ENCODE peak calls at places on chromosomes 4 and X, in five cellular contexts. S is MM.1S, X is HCT116, H is GM23248, Y is GM23338. I is an unnamed sample. For H3K36me3, the result is how much of the 10 kb centered on the place peaks cover.

GRCh38 chr4:107719927-107720722 is at the start of gene PAPSS1:
- DNase-seq in Y (peak), X (peak), S (peak), H (peak), I (peak)

GRCh38 chr4:148171596-148171995 is 270.6 kb downstream of the NR3C2 start:
- DNase-seq in S (no peak), H (no peak), Y (no peak), X (no peak), I (no peak)

GRCh38 chr4:76787898-76788297 is 110.0 kb downstream of the SOWAHB start:
- DNase-seq in Y (no peak), H (no peak), S (no peak), X (no peak), I (no peak)

GRCh38 chrX:9370888-9371287 is 94.0 kb upstream of the TBL1X start:
- DNase-seq in Y (no peak), X (no peak), H (peak), S (no peak), I (no peak)

GRCh38 chr4:785332-786073 is 40.4 kb downstream of the CPLX1 start:
- DNase-seq in X (no peak), Y (peak), H (peak), S (no peak), I (no peak)

GRCh38 chr4:87529187-87529586 is at the start of gene SPARCL1:
- DNase-seq in S (no peak), H (no peak), Y (peak), X (no peak), I (peak)

GRCh38 chr4:24794916-24795665 is at the start of gene SOD3:
- DNase-seq in H (peak), X (no peak), S (no peak), Y (peak), I (peak)

GRCh38 chr4:126264839-126265238 is 950.1 kb downstream of the FAT4 start:
- DNase-seq in X (no peak), Y (no peak), H (peak), S (no peak), I (no peak)

DNA sequence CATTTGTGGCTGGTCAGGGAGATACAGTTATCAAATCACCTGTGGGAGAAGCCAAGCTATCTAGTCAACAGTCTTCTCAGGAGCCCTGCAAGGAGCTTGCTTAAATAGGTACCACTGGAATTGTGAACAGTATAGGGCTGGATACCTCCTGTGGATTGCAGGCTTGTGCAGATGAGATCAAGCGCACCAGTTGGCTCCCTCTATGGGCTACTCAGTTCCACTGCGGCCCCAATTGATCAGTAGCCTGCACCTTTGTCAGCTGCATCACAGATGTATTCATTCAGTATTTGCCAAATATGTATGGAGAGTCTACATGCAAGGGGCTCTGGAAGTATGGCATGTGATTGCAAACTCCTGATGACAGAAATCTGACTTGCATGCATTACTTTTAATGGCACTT is 28.6 kb downstream of the TEX13A start:
- DNase-seq in H (peak), Y (peak), X (no peak), S (peak), I (peak)
- TF ChIP-seq EZH2phosphoT487 in H (no peak), Y (no peak), X (no peak), S (no peak), I (no peak)

DNA sequence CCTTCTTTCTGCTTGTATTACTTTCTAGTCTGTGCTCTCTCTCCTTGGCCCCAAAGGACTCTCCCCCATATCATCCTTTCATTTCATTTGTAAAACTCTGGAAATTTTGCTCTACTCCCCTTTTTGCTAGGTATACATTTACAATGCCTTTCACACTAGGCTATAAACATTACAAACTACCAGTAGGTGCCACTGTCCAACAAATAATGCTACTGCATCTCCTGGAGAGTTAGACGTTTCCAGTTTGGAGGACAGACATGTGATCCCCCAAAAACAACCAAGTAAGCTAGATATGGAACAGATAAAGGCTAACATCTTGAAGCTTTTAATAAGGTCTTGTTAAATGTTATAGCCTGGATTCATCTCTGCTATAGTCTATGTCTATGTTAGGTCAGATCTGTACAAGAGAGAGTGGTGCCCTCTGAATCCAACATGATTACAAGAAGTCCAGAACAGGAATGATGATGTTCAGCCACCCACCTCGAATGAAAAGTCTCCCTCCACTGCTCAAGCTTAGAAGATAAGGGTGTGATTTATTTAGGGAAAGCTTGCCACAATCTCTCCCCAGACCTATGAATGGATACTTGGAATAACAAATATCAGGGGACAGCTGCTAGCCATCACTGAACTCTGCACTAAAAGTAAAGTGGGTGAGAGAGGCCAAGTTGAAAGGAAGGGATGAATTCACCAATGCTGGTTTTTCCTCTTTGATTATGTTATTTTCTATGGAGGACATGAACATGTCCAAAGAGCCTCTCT is 14.3 kb downstream of the CBR4 start:
- DNase-seq in X (no peak), S (no peak), H (peak), Y (no peak), I (no peak)
- H3K36me3 ChIP-seq in X (under half), S (under half), H (under half), Y (under half), I (under half)

GRCh38 chr4:152036626-152037025 is 275.8 kb upstream of the GATB start:
- DNase-seq in S (no peak), Y (no peak), H (peak), X (no peak), I (no peak)

GRCh38 chr4:152041304-152041703 is 280.5 kb upstream of the GATB start:
- DNase-seq in H (no peak), Y (no peak), X (no peak), S (no peak), I (no peak)

GRCh38 chr4:152037435-152037834 is 276.6 kb upstream of the GATB start:
- DNase-seq in X (no peak), H (no peak), S (peak), Y (no peak), I (no peak)

GRCh38 chr4:152038238-152038637 is 277.4 kb upstream of the GATB start:
- DNase-seq in H (peak), X (no peak), Y (no peak), S (no peak), I (no peak)

GRCh38 chr4:152039085-152039484 is 278.3 kb upstream of the GATB start:
- DNase-seq in X (no peak), Y (no peak), S (no peak), H (no peak), I (no peak)
- TF ChIP-seq EZH2phosphoT487 in X (no peak), Y (no peak), S (no peak), H (no peak), I (no peak)

DNA sequence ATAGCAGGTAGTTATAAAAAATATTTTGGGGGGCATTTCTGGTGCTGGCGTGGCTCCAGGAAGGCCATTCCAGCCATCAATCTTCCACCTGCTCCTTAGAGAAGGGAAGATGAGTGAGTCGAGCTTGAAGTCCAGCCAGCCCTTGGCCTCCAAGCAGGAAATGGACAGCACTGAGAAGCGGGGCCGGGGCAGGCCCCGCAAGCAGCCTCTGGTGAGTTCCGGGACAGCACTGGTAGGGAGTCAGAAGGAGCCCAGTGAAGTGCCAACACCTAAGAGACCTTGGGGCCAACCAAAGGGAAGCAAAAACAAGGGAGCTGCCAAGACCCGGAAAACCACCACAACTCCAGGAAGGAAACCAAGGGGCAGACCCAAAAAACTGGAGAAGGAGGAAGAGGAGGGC is 29.2 kb upstream of the COX18 start:
- DNase-seq in H (no peak), X (no peak), Y (no peak), S (no peak), I (no peak)
- H3K36me3 ChIP-seq in H (half or more), X (under half), Y (half or more), S (under half), I (under half)

GRCh38 chr4:175035907-175036306 is 117.7 kb downstream of the ADAM29 start:
- DNase-seq in Y (no peak), X (no peak), S (no peak), H (no peak), I (no peak)
- TF ChIP-seq EZH2phosphoT487 in Y (no peak), X (no peak), S (no peak), H (no peak), I (no peak)

DNA sequence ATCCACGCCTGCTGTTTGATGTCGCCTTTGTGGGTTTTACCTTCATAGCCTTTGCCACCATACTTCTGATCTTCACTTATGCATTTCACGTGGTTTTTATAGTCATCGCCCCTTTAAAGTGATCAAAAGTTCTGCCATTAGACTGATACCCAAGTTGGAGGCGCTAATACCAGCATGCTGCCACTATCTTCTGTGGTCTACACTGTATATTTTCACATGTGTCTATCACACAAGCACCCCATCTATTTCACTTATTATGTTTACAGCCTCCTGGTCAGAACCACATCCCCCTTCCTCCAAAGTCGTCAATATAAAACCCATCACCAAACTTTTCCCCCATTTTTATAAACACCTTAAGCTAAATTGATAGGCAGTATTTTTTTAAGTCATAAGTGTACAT is 8.2 kb downstream of the LYAR start:
- DNase-seq in H (no peak), S (no peak), X (no peak), Y (no peak), I (no peak)
- H3K36me3 ChIP-seq in H (under half), S (under half), X (half or more), Y (half or more), I (under half)

I was measured in hepatocyte.